ENCODE peak calls at places on chromosome 17, in six cellular contexts. One of them, this sample, is unnamed.

GRCh38 chr17:28478940-28479615 is 5.6 kb downstream of the SLC13A2 start:
- DNase-seq in H1: no peak
- DNase-seq in K562: no peak
- DNase-seq in SK-N-SH: no peak
- DNase-seq in GM12878: no peak
- DNase-seq in HL-60: peak
- DNase-seq in this sample: no peak

GRCh38 chr17:20896153-20896649 is 146.6 kb downstream of the USP22 start:
- DNase-seq in HL-60: no peak
- DNase-seq in H1: no peak
- DNase-seq in GM12878: no peak
- DNase-seq in K562: no peak
- DNase-seq in SK-N-SH: no peak
- DNase-seq in this sample: no peak

GRCh38 chr17:73231363-73231762 is 30.3 kb downstream of the CPSF4L start:
- DNase-seq in SK-N-SH: peak
- DNase-seq in GM12878: no peak
- DNase-seq in H1: no peak
- DNase-seq in HL-60: peak
- DNase-seq in K562: peak
- DNase-seq in this sample: no peak

GRCh38 chr17:31319253-31319661 is 2.2 kb downstream of the EVI2A start:
- DNase-seq in H1: no peak
- DNase-seq in HL-60: peak
- DNase-seq in K562: no peak
- DNase-seq in SK-N-SH: no peak
- DNase-seq in GM12878: peak
- DNase-seq in this sample: no peak

GRCh38 chr17:14325618-14326167 is 24.8 kb downstream of the HS3ST3B1 start:
- DNase-seq in SK-N-SH: no peak
- DNase-seq in GM12878: no peak
- DNase-seq in K562: no peak
- DNase-seq in H1: no peak
- DNase-seq in HL-60: no peak
- DNase-seq in this sample: peak

GRCh38 chr17:51435641-51436091 is 175.3 kb downstream of the UTP18 start:
- DNase-seq in GM12878: no peak
- DNase-seq in HL-60: peak
- DNase-seq in SK-N-SH: peak
- DNase-seq in K562: peak
- DNase-seq in H1: peak
- DNase-seq in this sample: peak

GRCh38 chr17:75468311-75468754 is 11.9 kb downstream of the TMEM94 start:
- DNase-seq in K562: no peak
- DNase-seq in GM12878: no peak
- DNase-seq in HL-60: no peak
- DNase-seq in H1: no peak
- DNase-seq in SK-N-SH: no peak
- DNase-seq in this sample: peak

GRCh38 chr17:13940858-13941665 is 128.2 kb upstream of the COX10 start:
- DNase-seq in K562: peak
- DNase-seq in GM12878: no peak
- DNase-seq in HL-60: no peak
- DNase-seq in H1: no peak
- DNase-seq in SK-N-SH: no peak
- DNase-seq in this sample: no peak

GRCh38 chr17:77509599-77509998 is 368.8 kb downstream of the SEC14L1 start:
- DNase-seq in GM12878: no peak
- DNase-seq in K562: no peak
- DNase-seq in H1: no peak
- DNase-seq in SK-N-SH: no peak
- DNase-seq in HL-60: no peak
- DNase-seq in this sample: no peak

GRCh38 chr17:36608794-36609497 is 7.6 kb downstream of the MRM1 start:
- DNase-seq in HL-60: peak
- DNase-seq in K562: peak
- DNase-seq in SK-N-SH: no peak
- DNase-seq in H1: no peak
- DNase-seq in GM12878: no peak
- DNase-seq in this sample: no peak

GRCh38 chr17:40339068-40339699 is 25.4 kb downstream of the GJD3 start:
- DNase-seq in K562: no peak
- DNase-seq in HL-60: peak
- DNase-seq in SK-N-SH: no peak
- DNase-seq in GM12878: no peak
- DNase-seq in H1: no peak
- DNase-seq in this sample: no peak

GRCh38 chr17:17533901-17534441 is 37.8 kb upstream of the RASD1 start:
- DNase-seq in SK-N-SH: no peak
- DNase-seq in HL-60: no peak
- DNase-seq in K562: no peak
- DNase-seq in GM12878: no peak
- DNase-seq in H1: no peak
- DNase-seq in this sample: peak

GRCh38 chr17:59165933-59166342 is 10.4 kb downstream of the PRR11 start:
- DNase-seq in GM12878: peak
- DNase-seq in K562: peak
- DNase-seq in SK-N-SH: peak
- DNase-seq in H1: peak
- DNase-seq in HL-60: peak
- DNase-seq in this sample: peak

GRCh38 chr17:39626671-39627169 is at the start of gene PPP1R1B:
- DNase-seq in H1: no peak
- DNase-seq in HL-60: no peak
- DNase-seq in K562: no peak
- DNase-seq in GM12878: no peak
- DNase-seq in SK-N-SH: peak
- DNase-seq in this sample: no peak

GRCh38 chr17:81966343-81967243 is 5.6 kb upstream of the NOTUM start:
- DNase-seq in H1: no peak
- DNase-seq in K562: no peak
- DNase-seq in SK-N-SH: peak
- DNase-seq in GM12878: no peak
- DNase-seq in HL-60: peak
- DNase-seq in this sample: peak

GRCh38 chr17:73388578-73388905 is 76.7 kb upstream of the CDC42EP4 start:
- DNase-seq in HL-60: no peak
- DNase-seq in K562: no peak
- DNase-seq in SK-N-SH: no peak
- DNase-seq in H1: no peak
- DNase-seq in GM12878: no peak
- DNase-seq in this sample: no peak

GRCh38 chr17:55237268-55237667 is 27.5 kb upstream of the HLF start:
- DNase-seq in GM12878: no peak
- DNase-seq in SK-N-SH: no peak
- DNase-seq in H1: no peak
- DNase-seq in HL-60: no peak
- DNase-seq in K562: no peak
- DNase-seq in this sample: no peak

GRCh38 chr17:16313159-16314090 is 39.8 kb downstream of the CENPV start:
- DNase-seq in HL-60: no peak
- DNase-seq in H1: no peak
- DNase-seq in GM12878: no peak
- DNase-seq in SK-N-SH: no peak
- DNase-seq in K562: peak
- DNase-seq in this sample: peak

GRCh38 chr17:4204190-4204589 is 59.6 kb downstream of the ANKFY1 start:
- DNase-seq in K562: no peak
- DNase-seq in H1: no peak
- DNase-seq in HL-60: no peak
- DNase-seq in SK-N-SH: no peak
- DNase-seq in GM12878: no peak
- DNase-seq in this sample: no peak

GRCh38 chr17:37124074-37124824 is 175.5 kb downstream of the AATF start:
- DNase-seq in GM12878: no peak
- DNase-seq in H1: no peak
- DNase-seq in K562: no peak
- DNase-seq in SK-N-SH: no peak
- DNase-seq in HL-60: peak
- DNase-seq in this sample: no peak

GRCh38 chr17:38886643-38887010 is 16.8 kb downstream of the LASP1 start:
- DNase-seq in HL-60: no peak
- DNase-seq in K562: no peak
- DNase-seq in GM12878: no peak
- DNase-seq in H1: no peak
- DNase-seq in SK-N-SH: no peak
- DNase-seq in this sample: no peak

GRCh38 chr17:68290955-68291835 is at the start of the genes ARSG and SLC16A6:
- DNase-seq in GM12878: no peak
- DNase-seq in H1: no peak
- DNase-seq in HL-60: peak
- DNase-seq in K562: peak
- DNase-seq in SK-N-SH: peak
- DNase-seq in this sample: peak

GRCh38 chr17:3512512-3513171 is 36.8 kb downstream of the ASPA start:
- DNase-seq in GM12878: no peak
- DNase-seq in H1: no peak
- DNase-seq in K562: peak
- DNase-seq in HL-60: no peak
- DNase-seq in SK-N-SH: no peak
- DNase-seq in this sample: no peak

DNA sequence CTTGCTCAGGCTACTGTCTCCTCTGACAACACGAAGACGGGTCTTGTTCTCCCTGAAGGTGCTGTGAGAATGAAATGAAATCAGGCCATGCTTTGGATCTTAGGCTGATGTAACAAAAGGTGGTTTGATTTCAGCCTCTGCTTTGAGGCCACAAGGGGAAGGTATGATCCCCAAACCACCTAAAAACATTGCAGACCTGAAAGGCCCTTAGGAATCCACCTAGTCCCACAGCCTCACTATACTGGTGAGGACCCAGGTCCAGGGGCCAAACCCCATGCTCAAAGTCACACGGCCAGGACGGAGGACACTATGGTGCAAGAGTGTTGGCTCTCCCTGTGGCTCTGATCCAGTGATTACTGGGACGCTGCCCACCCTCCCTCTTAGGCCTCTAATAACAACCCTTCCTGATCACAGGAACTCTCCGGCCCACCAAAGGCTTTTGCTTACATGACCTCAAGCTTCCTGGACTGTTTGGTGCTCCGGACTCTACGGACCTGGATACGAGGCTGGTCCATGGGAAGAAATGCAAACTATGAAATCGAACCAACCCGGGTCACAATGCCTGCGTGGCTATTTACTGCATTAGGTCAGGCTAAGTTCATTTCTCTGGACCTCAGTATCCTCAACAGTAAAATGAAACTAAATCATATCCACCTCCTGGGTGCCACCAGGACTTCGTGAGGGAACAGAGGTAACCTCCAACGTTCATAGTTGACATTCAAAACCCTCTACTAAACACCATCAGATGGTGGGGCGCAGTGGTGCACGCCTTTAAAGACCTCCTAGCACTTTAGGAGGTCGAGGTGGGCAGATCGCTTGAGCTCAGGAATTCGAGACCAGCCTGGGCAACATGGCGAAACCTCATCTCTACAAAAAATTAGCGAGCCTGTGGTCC is 1.5 kb downstream of the TRIM25 start:
- DNase-seq in K562: peak
- DNase-seq in HL-60: no peak
- DNase-seq in GM12878: no peak
- DNase-seq in H1: no peak
- DNase-seq in SK-N-SH: no peak
- DNase-seq in this sample: peak
- TF ChIP-seq GABPA in K562: no peak
- TF ChIP-seq GABPA in HL-60: no peak
- TF ChIP-seq GABPA in GM12878: no peak
- TF ChIP-seq GABPA in H1: no peak
- TF ChIP-seq GABPA in SK-N-SH: no peak
- TF ChIP-seq GABPA in this sample: no peak

GRCh38 chr17:64736804-64737492 is 74.8 kb upstream of the SMURF2 start:
- DNase-seq in SK-N-SH: peak
- DNase-seq in H1: no peak
- DNase-seq in GM12878: no peak
- DNase-seq in K562: peak
- DNase-seq in HL-60: peak
- DNase-seq in this sample: peak

GRCh38 chr17:64728041-64728695 is 66.1 kb upstream of the SMURF2 start:
- DNase-seq in K562: no peak
- DNase-seq in H1: no peak
- DNase-seq in GM12878: no peak
- DNase-seq in SK-N-SH: no peak
- DNase-seq in HL-60: no peak
- DNase-seq in this sample: no peak

DNA sequence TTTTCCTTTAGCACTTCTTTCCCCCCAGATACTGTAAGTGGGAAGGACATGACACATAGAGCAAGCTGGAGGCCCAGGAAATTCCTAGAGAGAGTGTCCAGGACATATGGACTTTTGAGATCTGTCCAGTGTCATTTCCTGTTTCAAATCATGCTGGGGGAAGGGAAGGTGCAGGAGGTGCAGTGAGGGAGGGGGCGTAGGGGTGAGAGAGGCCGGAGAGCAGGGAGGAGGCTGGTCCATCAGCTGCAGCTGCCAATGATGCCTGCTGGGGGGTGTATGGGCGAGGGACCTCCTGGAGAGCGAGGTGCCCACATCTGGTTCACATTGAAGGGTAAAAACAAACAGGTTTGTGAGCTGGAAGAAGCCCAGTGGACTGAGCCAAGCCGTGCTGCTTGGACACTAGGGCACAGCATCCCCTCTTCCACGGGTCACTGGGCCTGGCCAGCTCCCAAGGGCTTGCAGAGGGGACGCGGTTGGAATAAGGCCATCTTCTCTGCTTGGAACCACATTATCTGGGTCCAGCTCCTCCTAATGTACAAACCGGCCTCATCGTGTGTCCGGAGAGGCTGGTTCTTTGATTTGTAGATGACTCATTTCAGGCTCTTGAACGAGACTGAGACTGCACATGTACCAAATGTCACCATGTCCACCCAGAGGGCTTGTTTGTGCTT is 70.4 kb upstream of the SMURF2 start:
- DNase-seq in GM12878: no peak
- DNase-seq in H1: no peak
- DNase-seq in SK-N-SH: peak
- DNase-seq in K562: peak
- DNase-seq in HL-60: no peak
- DNase-seq in this sample: peak
- TF ChIP-seq GABPA in GM12878: no peak
- TF ChIP-seq GABPA in H1: no peak
- TF ChIP-seq GABPA in SK-N-SH: peak
- TF ChIP-seq GABPA in K562: no peak
- TF ChIP-seq GABPA in HL-60: no peak
- TF ChIP-seq GABPA in this sample: peak

DNA sequence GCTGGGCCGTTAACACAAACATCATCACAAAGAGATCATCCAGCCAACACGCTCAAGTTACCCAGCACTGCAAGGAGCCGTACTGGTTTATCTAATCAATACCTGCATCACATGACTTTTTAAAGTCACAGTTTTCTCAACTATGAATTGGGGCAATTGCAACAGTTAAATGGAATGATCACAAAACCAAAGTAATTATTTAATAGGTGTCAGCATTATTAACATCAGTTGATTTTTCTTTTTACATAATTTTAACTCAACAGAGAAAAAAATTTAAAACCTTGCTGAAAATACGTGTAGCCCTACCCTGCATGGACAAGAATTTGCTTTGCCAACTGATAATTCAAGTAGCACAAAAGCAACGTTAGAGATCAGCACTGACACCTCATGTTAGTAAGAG is 95.7 kb upstream of the SOX9 start:
- DNase-seq in K562: no peak
- DNase-seq in GM12878: no peak
- DNase-seq in H1: no peak
- DNase-seq in HL-60: no peak
- DNase-seq in SK-N-SH: no peak
- DNase-seq in this sample: no peak
- TF ChIP-seq GABPA in K562: no peak
- TF ChIP-seq GABPA in GM12878: no peak
- TF ChIP-seq GABPA in H1: no peak
- TF ChIP-seq GABPA in HL-60: no peak
- TF ChIP-seq GABPA in SK-N-SH: no peak
- TF ChIP-seq GABPA in this sample: no peak

GRCh38 chr17:42027540-42027889 is 7.6 kb downstream of the NKIRAS2 start:
- DNase-seq in GM12878: no peak
- DNase-seq in HL-60: no peak
- DNase-seq in SK-N-SH: no peak
- DNase-seq in H1: no peak
- DNase-seq in K562: no peak
- DNase-seq in this sample: no peak
- TF ChIP-seq GABPA in GM12878: no peak
- TF ChIP-seq GABPA in HL-60: no peak
- TF ChIP-seq GABPA in SK-N-SH: no peak
- TF ChIP-seq GABPA in H1: no peak
- TF ChIP-seq GABPA in K562: no peak
- TF ChIP-seq GABPA in this sample: no peak

This sample was measured in HepG2.